ENCODE peak calls at places on chromosomes 4 and X, in six cellular contexts. I is HepG2, U is IMR-90, H is GM12878, R is HEK293T, L is K562. S is an unnamed sample.

GRCh38 chr4:171849823-171850222 is 36.6 kb downstream of the GALNTL6 start:
- DNase-seq in I (no peak), U (no peak), H (no peak), R (no peak), L (no peak), S (no peak)

GRCh38 chr4:53840643-53841042 is 223.8 kb downstream of the CHIC2 start:
- DNase-seq in I (no peak), U (peak; percentile 77), H (no peak), R (no peak), L (no peak), S (peak; percentile 1)

GRCh38 chrX:102042706-102043325 is 82.7 kb upstream of the TCEAL2 start:
- DNase-seq in I (no peak), U (no peak), H (no peak), R (no peak), L (no peak), S (no peak)

GRCh38 chrX:23699636-23700194 is 32.4 kb downstream of the PRDX4 start:
- DNase-seq in I (no peak), U (peak; percentile 14), H (no peak), R (no peak), L (peak; percentile 64), S (no peak)

GRCh38 chr4:76579596-76580375 is 144.8 kb downstream of the SHROOM3 start:
- DNase-seq in I (no peak), U (no peak), H (no peak), R (no peak), L (no peak), S (no peak)

GRCh38 chr4:36737691-36738090 is 456.3 kb downstream of the DTHD1 start:
- DNase-seq in I (no peak), U (no peak), H (no peak), R (no peak), L (no peak), S (no peak)

GRCh38 chrX:13398073-13398823 is 78.4 kb upstream of the ATXN3L start:
- DNase-seq in I (peak; percentile 70), U (peak; percentile 100), H (no peak), R (no peak), L (peak; percentile 20), S (peak; percentile 99)

GRCh38 chr4:109395694-109396093 is 37.9 kb upstream of the SEC24B start:
- DNase-seq in I (no peak), U (no peak), H (no peak), R (no peak), L (no peak), S (no peak)

GRCh38 chrX:137052641-137053235 is 18.9 kb upstream of the GPR101 start:
- DNase-seq in I (no peak), U (no peak), H (no peak), R (no peak), L (no peak), S (no peak)

GRCh38 chr4:3660086-3660927 is 105.9 kb upstream of the ADRA2C start:
- DNase-seq in I (no peak), U (peak; percentile 5), H (no peak), R (no peak), L (no peak), S (no peak)

GRCh38 chr4:55107054-55107453 is 18.3 kb downstream of the KDR start:
- DNase-seq in I (no peak), U (no peak), H (no peak), R (no peak), L (no peak), S (no peak)

GRCh38 chr4:7362341-7362740 is 72.4 kb downstream of the PSAPL1 start:
- DNase-seq in I (no peak), U (no peak), H (no peak), R (no peak), L (no peak), S (no peak)

GRCh38 chrX:46686003-46686645 is 72.8 kb downstream of the SLC9A7 start:
- DNase-seq in I (peak; percentile 11), U (peak; percentile 41), H (no peak), R (peak; percentile 61), L (peak; percentile 50), S (peak; percentile 35)

GRCh38 chr4:72031868-72032619 is at the start of gene NPFFR2:
- DNase-seq in I (no peak), U (no peak), H (no peak), R (peak; percentile 68), L (no peak), S (no peak)

GRCh38 chr4:72701987-72702819 is 133.2 kb upstream of the ADAMTS3 start:
- DNase-seq in I (peak; percentile 42), U (peak; percentile 49), H (no peak), R (peak; percentile 32), L (peak; percentile 41), S (peak; percentile 45)

GRCh38 chr4:147590249-147590920 is 26.8 kb upstream of the TMEM184C start:
- DNase-seq in I (peak; percentile 31), U (peak; percentile 79), H (no peak), R (peak; percentile 57), L (peak; percentile 43), S (peak; percentile 52)

GRCh38 chr4:112029642-112030235 is 115.5 kb upstream of the FAM241A start:
- DNase-seq in I (no peak), U (no peak), H (no peak), R (peak; percentile 38), L (no peak), S (no peak)

GRCh38 chr4:13248621-13249298 is 235.4 kb downstream of the RAB28 start:
- DNase-seq in I (peak; percentile 13), U (peak; percentile 6), H (no peak), R (no peak), L (no peak), S (no peak)

GRCh38 chrX:140064993-140065392 is 99.7 kb upstream of the CXorf66 start:
- DNase-seq in I (no peak), U (no peak), H (no peak), R (no peak), L (no peak), S (no peak)

DNA sequence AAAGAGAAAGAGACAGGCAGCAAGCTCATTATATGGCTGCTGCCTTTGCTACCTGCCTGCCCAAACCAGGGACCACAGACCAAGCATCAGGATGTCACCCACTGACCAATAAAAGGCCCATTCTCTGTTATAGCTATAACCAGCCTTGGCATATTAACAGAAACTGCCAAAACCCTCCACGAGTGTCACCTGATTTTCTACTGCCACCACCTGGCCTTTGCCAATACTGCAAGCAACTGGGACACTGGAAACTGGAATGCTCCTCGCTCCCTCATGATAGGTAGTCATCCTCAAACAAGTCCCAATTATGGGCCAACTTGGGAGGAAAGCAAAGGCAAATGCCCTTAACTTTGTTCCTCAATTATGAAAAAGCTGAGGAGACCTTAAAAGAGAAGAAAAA is 76.0 kb downstream of the SPIN4 start:
- DNase-seq in I (peak; percentile 4), U (peak; percentile 10), H (peak; percentile 7), R (peak; percentile 44), L (peak; percentile 21), S (peak; percentile 19)
- TF ChIP-seq BHLHE40 in I (no peak), U (no peak), H (no peak), R (no peak), L (no peak), S (no peak)

GRCh38 chr4:142548491-142548890 is 297.6 kb downstream of the INPP4B start:
- DNase-seq in I (no peak), U (no peak), H (no peak), R (no peak), L (no peak), S (no peak)

GRCh38 chr4:142551513-142552280 is 294.4 kb downstream of the INPP4B start:
- DNase-seq in I (no peak), U (no peak), H (no peak), R (no peak), L (no peak), S (no peak)

GRCh38 chr4:142550955-142551354 is 295.1 kb downstream of the INPP4B start:
- DNase-seq in I (no peak), U (no peak), H (no peak), R (no peak), L (no peak), S (no peak)

GRCh38 chr4:142549248-142549647 is 296.9 kb downstream of the INPP4B start:
- DNase-seq in I (no peak), U (no peak), H (no peak), R (no peak), L (no peak), S (peak; percentile 8)

DNA sequence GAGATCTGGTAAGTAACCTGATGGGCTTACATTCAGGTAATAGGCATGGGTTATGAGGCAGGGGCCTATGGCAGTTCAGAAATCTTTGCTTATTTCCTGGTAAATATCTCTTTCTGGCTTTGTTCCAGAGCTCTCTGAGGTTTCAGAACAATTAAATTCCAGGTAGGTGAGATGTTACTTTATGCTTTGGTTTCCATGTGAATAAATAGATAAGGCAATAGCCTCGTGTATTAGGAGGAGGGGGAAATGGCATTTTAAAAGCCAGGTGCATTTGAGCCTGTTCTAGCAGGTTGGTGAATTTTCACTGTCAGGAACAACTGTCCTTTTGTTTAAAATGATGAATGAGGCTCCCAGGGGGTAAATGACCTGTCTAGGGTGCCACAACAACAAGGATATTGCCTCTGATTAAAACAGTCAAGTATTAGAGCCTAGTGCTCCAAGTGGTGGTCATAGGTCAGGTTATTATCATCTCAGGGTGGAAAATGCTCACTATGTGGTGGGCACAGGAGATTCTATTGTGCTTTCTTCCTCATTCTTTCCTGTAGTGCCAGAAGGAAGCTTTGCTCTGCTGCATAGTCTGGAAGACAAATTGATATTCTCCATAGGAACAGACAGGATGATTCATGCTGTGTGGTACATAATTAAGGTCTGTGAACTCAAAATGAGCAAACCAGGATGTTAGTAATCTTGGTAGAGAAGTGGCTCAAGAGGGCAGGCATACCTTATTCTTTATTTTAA is 296.2 kb downstream of the INPP4B start:
- DNase-seq in I (no peak), U (peak; percentile 81), H (no peak), R (no peak), L (no peak), S (peak; percentile 85)
- TF ChIP-seq BHLHE40 in I (no peak), U (no peak), H (no peak), R (no peak), L (no peak), S (no peak)

GRCh38 chrX:10164879-10165278 is 8.1 kb downstream of the CLCN4 start:
- DNase-seq in I (no peak), U (no peak), H (no peak), R (no peak), L (no peak), S (no peak)

GRCh38 chrX:10166731-10167149 is 10.0 kb downstream of the CLCN4 start:
- DNase-seq in I (peak; percentile 39), U (no peak), H (no peak), R (no peak), L (no peak), S (no peak)

GRCh38 chrX:10167573-10167972 is 10.8 kb downstream of the CLCN4 start:
- DNase-seq in I (no peak), U (no peak), H (peak; percentile 15), R (no peak), L (no peak), S (no peak)

GRCh38 chrX:10165580-10166247 is 8.9 kb downstream of the CLCN4 start:
- DNase-seq in I (no peak), U (no peak), H (no peak), R (no peak), L (peak; percentile 37), S (no peak)

GRCh38 chrX:10166248-10166716 is 9.5 kb downstream of the CLCN4 start:
- DNase-seq in I (no peak), U (no peak), H (no peak), R (no peak), L (peak; percentile 29), S (no peak)
- TF ChIP-seq BHLHE40 in I (no peak), U (no peak), H (peak; percentile 31), R (no peak), L (peak; percentile 96), S (no peak)

DNA sequence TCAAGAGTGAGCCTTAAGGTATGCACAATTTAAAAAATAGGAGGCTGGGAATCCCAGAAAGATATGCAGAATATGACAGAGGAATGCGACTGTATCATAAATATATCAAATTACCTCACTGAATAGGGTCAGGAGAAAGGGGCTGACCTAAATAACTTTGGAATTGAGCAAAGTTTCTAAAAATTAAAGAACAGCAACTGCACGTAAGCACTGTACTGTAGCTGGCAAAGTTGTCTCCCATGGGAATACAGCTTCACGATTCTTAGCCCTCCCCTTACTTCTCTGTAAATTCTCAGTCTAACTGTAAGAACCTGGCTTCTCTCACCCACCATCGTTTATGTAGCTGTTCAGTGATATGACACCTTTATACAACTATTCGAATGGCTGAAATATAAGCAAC is 397.3 kb upstream of the ZFP42 start:
- DNase-seq in I (no peak), U (peak; percentile 10), H (no peak), R (no peak), L (no peak), S (no peak)
- TF ChIP-seq BHLHE40 in I (no peak), U (no peak), H (no peak), R (no peak), L (no peak), S (no peak)